ENCODE peak calls at places on chromosome 17, in eight cellular contexts. V is IMR-90, L is mesothelial cell of epicardium, P is SW480, E is T-helper 9 cell, N is amniotic stem cell, H is body of pancreas, K is T-cell. T is an unnamed sample.

GRCh38 chr17:34443832-34444469 is 80.9 kb upstream of the CCL1 start:
- DNase-seq in V (no peak), L (no peak), P (peak), E (no peak), N (no peak), H (peak), K (no peak), T (no peak)

GRCh38 chr17:66717680-66718079 is 117.2 kb upstream of the CACNG5 start:
- DNase-seq in V (peak), L (no peak), P (peak), E (no peak), N (no peak), H (peak), K (no peak), T (no peak)

GRCh38 chr17:38890410-38890746 is 20.5 kb downstream of the LASP1 start:
- DNase-seq in V (no peak), L (no peak), P (no peak), E (no peak), N (no peak), H (no peak), K (no peak), T (no peak)

GRCh38 chr17:50830994-50831393 is 4.4 kb upstream of the WFIKKN2 start:
- DNase-seq in V (no peak), L (no peak), P (no peak), E (no peak), N (no peak), H (no peak), K (no peak), T (no peak)

GRCh38 chr17:81492202-81492601 is 20.4 kb downstream of the ACTG1 start:
- DNase-seq in V (no peak), L (no peak), P (no peak), E (no peak), N (no peak), H (no peak), K (no peak), T (no peak)

GRCh38 chr17:700504-701094 is 14.0 kb downstream of the VPS53 start:
- DNase-seq in V (peak), L (no peak), P (peak), E (no peak), N (no peak), H (no peak), K (no peak), T (no peak)

GRCh38 chr17:907725-908124 is 71.9 kb downstream of the NXN start:
- DNase-seq in V (no peak), L (no peak), P (no peak), E (no peak), N (no peak), H (no peak), K (no peak), T (no peak)

GRCh38 chr17:59761385-59762021 is 54.0 kb downstream of the VMP1 start:
- DNase-seq in V (peak), L (no peak), P (no peak), E (no peak), N (no peak), H (no peak), K (no peak), T (no peak)